ENCODE peak calls at places on chromosomes 16 and 17, in five cellular contexts. E is stimulated activated CD4-positive, alpha-beta T cell treated with anti-CD3 and anti-CD28 coated beads, Interleukin-15, amount 100 ng/mL, for 1 hour; D is T-helper 9 cell; X is stimulated activated CD8-positive, alpha-beta memory T cell treated with anti-CD3 and anti-CD28 coated beads, Interleukin-4, amount 100 ng/mL, for 24 hours; J is ascending aorta. K is an unnamed sample.

GRCh38 chr17:71398706-71399620 is 721.9 kb upstream of the SOX9 start:
- DNase-seq in E (no peak), D (no peak), X (no peak), J (no peak), K (no peak)

GRCh38 chr17:75778861-75779249 is 5.8 kb upstream of the UNK start:
- DNase-seq in E (no peak), D (peak), X (no peak), J (peak), K (peak)

GRCh38 chr16:22813223-22813945 is 578 bp upstream of the HS3ST2 start:
- DNase-seq in E (no peak), D (no peak), X (peak), J (peak), K (no peak)

GRCh38 chr17:74603746-74604145 is 11.7 kb upstream of the CD300LD start:
- DNase-seq in E (no peak), D (no peak), X (no peak), J (no peak), K (no peak)

GRCh38 chr17:81004336-81005015 is 12.8 kb downstream of the CHMP6 start:
- DNase-seq in E (no peak), D (no peak), X (no peak), J (no peak), K (no peak)

GRCh38 chr17:36980281-36980761 is 31.6 kb downstream of the AATF start:
- DNase-seq in E (no peak), D (no peak), X (no peak), J (no peak), K (no peak)

GRCh38 chr17:64506201-64506575 is at the start of gene DDX5:
- DNase-seq in E (peak), D (peak), X (peak), J (peak), K (peak)

GRCh38 chr17:79917902-79918484 is 78.8 kb upstream of the CBX4 start:
- DNase-seq in E (no peak), D (no peak), X (no peak), J (no peak), K (no peak)

GRCh38 chr17:79907855-79908254 is 68.6 kb upstream of the CBX4 start:
- DNase-seq in E (no peak), D (no peak), X (no peak), J (no peak), K (no peak)

GRCh38 chr16:46648656-46649055 is 27.5 kb upstream of the SHCBP1 start:
- DNase-seq in E (no peak), D (no peak), X (no peak), J (no peak), K (no peak)

GRCh38 chr16:35744716-35745115 is 2285.3 kb downstream of the TP53TG3F start:
- DNase-seq in E (no peak), D (no peak), X (no peak), J (no peak), K (no peak)

GRCh38 chr17:59353936-59354755 is 22.7 kb downstream of the YPEL2 start:
- DNase-seq in E (no peak), D (no peak), X (no peak), J (no peak), K (no peak)

GRCh38 chr17:17071531-17072360 is 29.5 kb downstream of the MPRIP start:
- DNase-seq in E (no peak), D (no peak), X (no peak), J (no peak), K (no peak)

GRCh38 chr16:88963583-88963982 is 13.4 kb downstream of the CBFA2T3 start:
- DNase-seq in E (no peak), D (no peak), X (no peak), J (no peak), K (no peak)